ENCODE peak calls at places on chromosomes 16 and 17, in four cellular contexts. N is HepG2, V is SK-N-SH, W is GM12878. O is an unnamed sample.

GRCh38 chr17:58516644-58517377 is 2.4 kb upstream of the MTMR4 start:
- DNase-seq in N (peak; percentile 90), V (no peak), W (no peak), O (no peak)

GRCh38 chr17:6681176-6681575 is 29.6 kb downstream of the C17orf100 start:
- DNase-seq in N (no peak), V (no peak), W (no peak), O (no peak)

GRCh38 chr17:80910043-80910442 is 81.6 kb upstream of the CHMP6 start:
- DNase-seq in N (no peak), V (no peak), W (no peak), O (no peak)

GRCh38 chr16:72945081-72945480 is 102.8 kb downstream of the ZFHX3 start:
- DNase-seq in N (no peak), V (no peak), W (no peak), O (no peak)

GRCh38 chr16:84177740-84178070 is 9.2 kb downstream of the TAF1C start:
- DNase-seq in N (no peak), V (no peak), W (no peak), O (no peak)

GRCh38 chr17:67544364-67544763 is 167.3 kb downstream of the PITPNC1 start:
- DNase-seq in N (no peak), V (no peak), W (no peak), O (no peak)

GRCh38 chr17:1720856-1721386 is 3.6 kb upstream of the WDR81 start:
- DNase-seq in N (peak; percentile 51), V (no peak), W (no peak), O (peak; percentile 56)

GRCh38 chr17:73782641-73783381 is 138.6 kb upstream of the SDK2 start:
- DNase-seq in N (no peak), V (no peak), W (no peak), O (no peak)

GRCh38 chr17:1002771-1003555 is 6.0 kb downstream of the TIMM22 start:
- DNase-seq in N (no peak), V (no peak), W (no peak), O (no peak)

GRCh38 chr16:56657555-56658430 is at the start of gene MT1F:
- DNase-seq in N (peak; percentile 85), V (peak; percentile 86), W (no peak), O (peak; percentile 75)
- TF ChIP-seq PBX3 in N (no peak), V (no peak), W (no peak), O (no peak)

DNA sequence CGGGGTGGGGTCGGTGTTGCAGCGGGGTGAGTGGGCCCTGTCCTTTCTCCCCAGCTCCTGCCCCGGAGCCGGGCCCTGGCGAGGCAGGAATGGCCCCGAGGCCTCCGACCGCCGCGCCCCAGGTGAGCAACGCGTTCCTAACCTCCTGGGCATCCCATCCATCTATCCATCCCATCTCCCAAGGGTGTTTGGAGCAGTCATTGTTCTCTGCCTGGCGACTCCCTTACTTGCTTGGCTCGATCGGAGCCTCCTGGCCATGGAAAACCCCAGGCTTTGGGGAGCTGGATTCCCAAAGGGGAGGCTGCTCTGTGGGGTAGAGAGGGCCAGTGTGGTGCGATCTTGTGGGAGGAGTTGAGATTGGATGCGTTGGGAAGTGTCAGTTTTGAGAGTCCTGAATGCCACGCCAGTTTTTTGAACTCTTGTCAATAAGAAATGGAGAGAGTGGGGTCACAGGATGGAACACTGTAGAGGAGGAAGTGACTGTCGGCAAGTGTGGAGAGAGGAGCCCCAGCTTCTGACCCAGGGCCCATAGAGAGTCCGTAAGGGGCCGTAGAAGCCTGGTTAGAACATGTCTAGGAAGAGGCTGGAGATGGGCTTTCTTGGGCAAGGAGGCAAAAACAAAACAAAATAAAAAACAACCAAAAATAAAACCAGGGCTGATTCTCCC is 746 bp downstream of the ZFP90 start:
- DNase-seq in N (no peak), V (no peak), W (no peak), O (no peak)
- TF ChIP-seq PBX3 in N (no peak), V (no peak), W (no peak), O (no peak)

GRCh38 chr17:72579990-72580320 is 459.1 kb downstream of the SOX9 start:
- DNase-seq in N (no peak), V (no peak), W (no peak), O (no peak)

GRCh38 chr17:72575542-72576233 is 454.9 kb downstream of the SOX9 start:
- DNase-seq in N (peak; percentile 72), V (no peak), W (no peak), O (no peak)

GRCh38 chr17:72576289-72576759 is 455.5 kb downstream of the SOX9 start:
- DNase-seq in N (peak; percentile 59), V (no peak), W (no peak), O (no peak)

GRCh38 chr17:72578817-72579470 is 458.1 kb downstream of the SOX9 start:
- DNase-seq in N (peak; percentile 65), V (no peak), W (no peak), O (no peak)

GRCh38 chr17:72580321-72581127 is 459.7 kb downstream of the SOX9 start:
- DNase-seq in N (peak; percentile 100), V (no peak), W (no peak), O (peak; percentile 50)
- TF ChIP-seq PBX3 in N (no peak), V (no peak), W (no peak), O (no peak)

DNA sequence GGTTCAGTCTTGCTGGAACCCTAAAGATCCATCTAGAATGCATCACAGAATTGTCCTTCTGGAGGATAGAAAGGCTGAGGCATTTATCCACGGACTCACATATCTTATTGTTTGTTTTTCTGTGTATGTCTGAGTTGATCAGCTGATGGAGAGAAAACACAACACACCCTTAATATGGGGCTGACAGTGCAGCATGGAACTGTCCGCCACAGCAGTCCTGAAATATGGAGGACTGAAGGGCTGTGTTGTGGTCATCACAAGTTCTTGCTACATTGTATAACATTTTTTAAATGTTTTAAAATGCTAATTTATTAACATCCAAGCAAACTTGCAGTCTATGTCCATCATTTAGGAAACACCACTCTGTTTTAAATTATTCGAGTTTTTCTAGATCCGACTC is 448.9 kb upstream of the ERCC4 start:
- DNase-seq in N (no peak), V (no peak), W (no peak), O (no peak)
- TF ChIP-seq PBX3 in N (no peak), V (no peak), W (no peak), O (no peak)

DNA sequence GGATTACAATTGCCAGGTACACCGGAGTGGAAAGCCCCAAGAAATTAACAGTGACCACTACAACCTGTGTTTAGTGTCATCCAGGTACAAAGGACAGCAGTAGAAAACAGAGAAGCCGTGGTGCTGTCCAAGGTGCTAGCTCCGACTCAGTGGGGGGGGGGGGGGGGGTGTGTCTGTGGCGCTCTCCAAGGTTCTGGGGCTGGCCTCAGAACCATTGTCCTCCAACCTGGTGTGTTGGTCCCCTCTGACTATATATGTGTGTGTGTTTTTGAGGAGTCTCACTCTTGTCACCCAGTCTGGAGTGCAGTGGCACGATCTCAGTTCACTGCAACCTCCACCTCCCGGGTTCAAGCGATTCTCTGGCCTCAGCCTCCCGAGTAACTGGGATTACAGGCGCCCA is 5.8 kb upstream of the ZNF23 start:
- DNase-seq in N (peak; percentile 37), V (no peak), W (no peak), O (no peak)
- TF ChIP-seq PBX3 in N (peak; percentile 94), V (no peak), W (no peak), O (no peak)

GRCh38 chr17:35808962-35809854 is at the start of gene TAF15:
- DNase-seq in N (peak; percentile 97), V (peak; percentile 95), W (peak; percentile 97), O (peak; percentile 99)

GRCh38 chr17:35801583-35802224 is 6.3 kb upstream of the MMP28 start:
- DNase-seq in N (no peak), V (peak; percentile 83), W (no peak), O (no peak)

GRCh38 chr17:35807371-35808144 is 1.7 kb upstream of the TAF15 start:
- DNase-seq in N (no peak), V (no peak), W (no peak), O (no peak)

GRCh38 chr17:35808240-35808961 is 883 bp upstream of the TAF15 start:
- DNase-seq in N (no peak), V (no peak), W (no peak), O (no peak)

DNA sequence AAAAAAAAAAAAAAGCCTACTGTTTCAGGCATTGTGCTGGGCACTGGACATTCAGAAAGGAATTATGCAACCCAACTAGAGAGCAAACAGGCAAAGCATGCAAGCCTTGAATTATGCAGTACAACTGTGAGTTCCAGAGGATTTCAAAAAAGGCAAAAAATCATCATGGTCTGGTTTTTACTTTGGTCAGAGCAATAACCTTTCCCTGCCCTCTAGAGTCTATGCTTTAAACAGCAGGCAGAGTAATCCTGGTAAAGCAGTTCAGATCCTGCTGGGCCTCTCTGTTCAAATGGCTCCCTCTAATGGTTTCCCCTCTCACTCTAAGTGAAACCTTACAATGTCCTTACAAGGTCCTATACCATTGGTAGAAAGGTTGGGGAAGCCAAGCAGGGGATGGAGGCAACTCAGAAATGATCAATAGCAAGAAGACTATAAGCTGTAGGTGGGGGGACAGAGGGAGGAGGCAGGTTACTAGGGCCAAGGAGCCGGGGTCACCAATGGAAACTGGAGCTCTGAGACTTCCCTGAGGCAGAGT is 4.6 kb upstream of the TAF15 start:
- DNase-seq in N (peak; percentile 88), V (peak; percentile 81), W (peak; percentile 48), O (peak; percentile 95)
- TF ChIP-seq PBX3 in N (no peak), V (no peak), W (no peak), O (no peak)

GRCh38 chr17:50828508-50829170 is 6.7 kb upstream of the WFIKKN2 start:
- DNase-seq in N (no peak), V (no peak), W (peak; percentile 35), O (no peak)
- TF ChIP-seq PBX3 in N (no peak), V (no peak), W (no peak), O (no peak)

GRCh38 chr17:82789806-82790205 is 37.9 kb downstream of the TBCD start:
- DNase-seq in N (no peak), V (no peak), W (no peak), O (no peak)

GRCh38 chr17:82787081-82787848 is 35.4 kb downstream of the TBCD start:
- DNase-seq in N (no peak), V (no peak), W (no peak), O (no peak)

GRCh38 chr17:82786427-82786826 is 34.6 kb downstream of the TBCD start:
- DNase-seq in N (no peak), V (no peak), W (no peak), O (no peak)

GRCh38 chr17:82789051-82789592 is 37.3 kb downstream of the TBCD start:
- DNase-seq in N (no peak), V (no peak), W (no peak), O (no peak)

DNA sequence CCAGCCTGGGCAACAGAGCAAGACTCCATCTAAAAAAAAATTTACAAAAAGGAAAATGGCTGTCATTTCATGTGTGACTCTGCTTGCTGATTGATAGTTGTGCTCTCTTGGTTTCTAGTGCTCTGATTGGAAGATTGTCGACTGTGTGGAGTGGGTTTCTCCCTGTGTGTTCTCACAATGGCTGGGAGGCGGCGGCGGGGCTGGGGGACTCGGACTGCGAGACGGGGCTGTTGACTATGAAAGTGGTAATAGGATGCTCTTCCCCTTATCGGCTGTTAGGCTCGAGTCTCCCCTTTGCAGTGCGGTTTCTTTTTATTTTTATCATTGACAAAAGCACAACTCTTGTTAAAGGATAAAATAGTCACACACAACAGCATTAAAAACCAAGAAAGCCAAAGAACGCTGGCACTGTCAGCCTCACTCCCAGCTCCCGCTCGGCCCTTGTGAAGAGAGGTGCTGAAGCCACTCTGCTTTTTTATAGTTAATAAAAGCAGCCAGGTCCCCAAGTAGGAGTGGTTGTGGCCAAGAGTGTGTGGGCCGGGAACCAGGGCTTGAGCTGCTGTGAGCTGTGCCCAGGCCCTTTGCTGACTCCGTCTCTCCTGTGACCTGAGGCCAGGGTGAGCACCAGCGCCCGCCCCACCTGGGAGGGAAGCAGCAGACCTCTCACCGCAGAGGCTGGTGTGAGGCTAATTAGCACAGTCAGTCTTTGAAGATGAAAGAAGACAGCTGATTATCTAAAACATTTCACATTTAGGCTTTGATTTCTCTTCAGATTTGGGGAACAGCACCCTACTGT is 36.5 kb downstream of the TBCD start:
- DNase-seq in N (no peak), V (no peak), W (no peak), O (no peak)
- TF ChIP-seq PBX3 in N (no peak), V (no peak), W (no peak), O (no peak)